ENCODE peak calls at places on chromosomes 11 and 22, in nine cellular contexts. Y is lower lobe of right lung, F is A549, M is tibial nerve, O is astrocyte of the spinal cord, I is fibroblast of lung, A is sigmoid colon, L is AG09309, K is OCI-LY7. N is an unnamed sample.

GRCh38 chr11:64921384-64921783 is 3.1 kb upstream of the PPP2R5B start:
- DNase-seq in Y (no peak), F (no peak), M (no peak), O (no peak), I (no peak), A (peak), L (no peak), K (no peak), N (no peak)

GRCh38 chr11:125167292-125167953 is 2.9 kb downstream of the PKNOX2 start:
- DNase-seq in Y (no peak), F (no peak), M (no peak), O (peak), I (peak), A (peak), L (no peak), K (no peak), N (peak)

GRCh38 chr11:45025716-45026492 is 75.2 kb upstream of the TP53I11 start:
- DNase-seq in Y (no peak), F (no peak), M (no peak), O (no peak), I (peak), A (peak), L (no peak), K (peak), N (peak)

GRCh38 chr11:58866788-58867187 is 22.3 kb upstream of the GLYATL2 start:
- DNase-seq in Y (no peak), F (no peak), M (no peak), O (no peak), I (peak), A (no peak), L (no peak), K (no peak), N (no peak)

GRCh38 chr11:69308531-69308930 is 14.6 kb downstream of the MYEOV start:
- DNase-seq in Y (no peak), F (no peak), M (no peak), O (no peak), I (no peak), A (peak), L (no peak), K (no peak), N (no peak)

GRCh38 chr22:39144101-39144815 is 8.2 kb downstream of the CBX7 start:
- DNase-seq in Y (peak), F (no peak), M (no peak), O (peak), I (peak), A (peak), L (peak), K (peak), N (no peak)

GRCh38 chr22:38144025-38144405 is 33.5 kb upstream of the BAIAP2L2 start:
- DNase-seq in Y (no peak), F (peak), M (no peak), O (no peak), I (no peak), A (no peak), L (no peak), K (no peak), N (no peak)

GRCh38 chr11:34790620-34791019 is 125.6 kb downstream of the APIP start:
- DNase-seq in Y (no peak), F (no peak), M (no peak), O (no peak), I (no peak), A (no peak), L (no peak), K (no peak), N (no peak)

GRCh38 chr11:92536895-92537294 is 312.3 kb downstream of the FAT3 start:
- DNase-seq in Y (no peak), F (no peak), M (no peak), O (no peak), I (no peak), A (no peak), L (no peak), K (no peak), N (no peak)

GRCh38 chr11:26569646-26570045 is 2.4 kb downstream of the MUC15 start:
- DNase-seq in Y (no peak), F (no peak), M (no peak), O (no peak), I (no peak), A (no peak), L (no peak), K (no peak), N (no peak)

GRCh38 chr11:117814766-117815261 is 9.7 kb downstream of the FXYD2 start:
- DNase-seq in Y (peak), F (peak), M (peak), O (peak), I (peak), A (peak), L (no peak), K (peak), N (peak)

GRCh38 chr11:30392221-30392784 is 69.4 kb downstream of the ARL14EP start:
- DNase-seq in Y (no peak), F (no peak), M (no peak), O (peak), I (peak), A (no peak), L (no peak), K (no peak), N (no peak)

GRCh38 chr11:78050964-78051831 is 12.5 kb upstream of the THRSP start:
- DNase-seq in Y (no peak), F (no peak), M (no peak), O (peak), I (peak), A (no peak), L (peak), K (no peak), N (no peak)

GRCh38 chr11:108669261-108669660 is 4.4 kb downstream of the DDX10 start:
- DNase-seq in Y (no peak), F (no peak), M (no peak), O (no peak), I (no peak), A (no peak), L (no peak), K (no peak), N (no peak)

GRCh38 chr11:70158757-70159389 is 44.2 kb upstream of the FADD start:
- DNase-seq in Y (no peak), F (no peak), M (no peak), O (no peak), I (no peak), A (no peak), L (no peak), K (no peak), N (no peak)

GRCh38 chr11:11776714-11777113 is 65.1 kb upstream of the USP47 start:
- DNase-seq in Y (no peak), F (no peak), M (no peak), O (no peak), I (no peak), A (no peak), L (no peak), K (no peak), N (no peak)

GRCh38 chr22:36433318-36434231 is 45.8 kb upstream of the MYH9 start:
- DNase-seq in Y (peak), F (no peak), M (no peak), O (no peak), I (peak), A (no peak), L (no peak), K (no peak), N (no peak)

GRCh38 chr22:17820879-17821439 is 46.7 kb upstream of the BID start:
- DNase-seq in Y (no peak), F (no peak), M (no peak), O (no peak), I (no peak), A (no peak), L (no peak), K (peak), N (no peak)

GRCh38 chr11:47127213-47127612 is 49.5 kb downstream of the ARFGAP2 start:
- DNase-seq in Y (no peak), F (no peak), M (no peak), O (no peak), I (no peak), A (no peak), L (no peak), K (no peak), N (no peak)

GRCh38 chr11:29183301-29183700 is 833.5 kb downstream of the KCNA4 start:
- DNase-seq in Y (no peak), F (no peak), M (no peak), O (no peak), I (peak), A (no peak), L (no peak), K (no peak), N (no peak)

GRCh38 chr22:32413715-32414114 is 1.7 kb upstream of the RTCB start:
- DNase-seq in Y (no peak), F (peak), M (no peak), O (peak), I (peak), A (no peak), L (no peak), K (peak), N (no peak)

GRCh38 chr11:61923166-61924015 is 6.0 kb upstream of the RAB3IL1 start:
- DNase-seq in Y (no peak), F (no peak), M (peak), O (peak), I (peak), A (peak), L (no peak), K (no peak), N (peak)

GRCh38 chr22:45235101-45235777 is 5.5 kb downstream of the KIAA0930 start:
- DNase-seq in Y (peak), F (no peak), M (no peak), O (no peak), I (no peak), A (no peak), L (no peak), K (peak), N (no peak)

GRCh38 chr11:65213322-65214211 is 31.8 kb downstream of the CAPN1 start:
- DNase-seq in Y (no peak), F (no peak), M (no peak), O (no peak), I (peak), A (no peak), L (no peak), K (no peak), N (no peak)

GRCh38 chr22:27965547-27965946 is 46.5 kb upstream of the PITPNB start:
- DNase-seq in Y (no peak), F (peak), M (no peak), O (no peak), I (no peak), A (no peak), L (no peak), K (no peak), N (no peak)

GRCh38 chr22:45804986-45805325 is 133.3 kb downstream of the ATXN10 start:
- DNase-seq in Y (no peak), F (peak), M (no peak), O (peak), I (peak), A (no peak), L (peak), K (no peak), N (no peak)

DNA sequence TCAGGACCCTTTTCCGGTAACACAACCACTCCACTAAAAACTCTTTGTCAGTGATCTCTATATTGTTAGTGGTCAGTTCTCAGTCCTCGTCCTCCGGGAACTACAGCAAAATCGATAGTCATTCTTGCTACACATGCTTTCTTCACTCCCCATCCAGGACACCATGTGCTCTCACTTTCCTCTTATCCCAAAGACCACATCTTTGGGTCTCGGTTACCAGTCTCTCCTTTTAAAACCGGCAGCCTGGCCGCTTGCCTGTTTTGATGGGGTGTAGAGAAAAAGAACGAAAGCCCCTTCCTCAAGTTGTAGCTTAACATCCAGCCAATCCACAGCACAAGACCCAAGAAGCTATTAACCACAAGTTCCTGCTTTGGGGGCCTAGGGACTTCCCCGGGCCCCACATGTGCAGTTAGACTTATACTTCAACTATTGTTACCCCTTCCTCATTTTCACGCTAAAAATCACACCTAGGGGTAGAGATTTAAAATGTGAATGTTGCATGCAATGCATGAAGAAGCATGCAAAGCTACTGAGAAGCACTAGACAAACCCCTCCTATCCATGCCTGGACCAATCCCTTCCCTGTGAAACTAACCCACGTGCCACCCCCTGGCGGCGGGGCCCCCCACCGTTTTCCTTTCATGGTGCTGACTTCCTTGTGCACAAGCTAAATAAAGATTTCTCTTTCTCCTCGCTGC is 1.5 kb upstream of the TOLLIP start:
- DNase-seq in Y (no peak), F (no peak), M (no peak), O (no peak), I (no peak), A (no peak), L (no peak), K (peak), N (no peak)
- H3K4me3 ChIP-seq in Y (peak), F (no peak), M (no peak), O (no peak), I (no peak), A (no peak), L (no peak), K (peak), N (peak)

GRCh38 chr22:26534166-26534855 is 22.0 kb upstream of the TFIP11 start:
- DNase-seq in Y (no peak), F (no peak), M (no peak), O (no peak), I (no peak), A (no peak), L (no peak), K (peak), N (no peak)

GRCh38 chr22:26536056-26536761 is 23.9 kb upstream of the TFIP11 start:
- DNase-seq in Y (no peak), F (no peak), M (no peak), O (no peak), I (no peak), A (no peak), L (no peak), K (peak), N (no peak)

GRCh38 chr22:26536762-26537134 is 24.5 kb upstream of the TFIP11 start:
- DNase-seq in Y (no peak), F (no peak), M (no peak), O (no peak), I (no peak), A (no peak), L (no peak), K (no peak), N (no peak)

GRCh38 chr22:26535499-26535898 is 23.2 kb upstream of the TFIP11 start:
- DNase-seq in Y (no peak), F (no peak), M (no peak), O (no peak), I (no peak), A (no peak), L (no peak), K (peak), N (no peak)

DNA sequence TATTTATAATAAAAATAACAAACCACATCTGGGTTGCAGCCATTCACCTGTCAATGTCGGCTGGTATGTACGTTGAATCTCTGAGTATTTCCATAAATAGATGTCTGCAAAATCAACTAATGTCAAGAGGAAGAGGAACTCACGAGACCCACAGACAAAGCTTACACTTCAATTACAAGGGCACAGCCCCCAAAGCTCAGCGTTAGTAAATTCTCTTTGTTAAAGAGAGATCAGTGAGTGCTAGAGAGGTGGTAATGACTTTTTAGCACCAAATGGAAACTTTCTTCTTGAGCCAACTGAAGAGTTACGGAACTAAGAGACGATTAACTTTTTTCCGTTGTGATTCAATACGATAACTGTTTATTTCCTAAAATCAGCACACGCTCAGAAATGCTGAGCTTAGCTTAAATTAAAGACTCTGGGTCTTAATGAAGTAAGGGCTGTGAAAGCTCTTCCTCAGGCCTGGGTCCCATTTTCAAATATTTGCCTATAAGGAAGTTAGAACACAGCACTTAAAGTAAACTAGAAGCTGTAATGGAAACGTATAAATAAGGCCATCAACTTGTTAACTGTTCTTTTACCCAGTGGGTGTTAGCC is 22.7 kb upstream of the TFIP11 start:
- DNase-seq in Y (no peak), F (no peak), M (no peak), O (no peak), I (no peak), A (no peak), L (no peak), K (peak), N (no peak)
- H3K4me3 ChIP-seq in Y (no peak), F (no peak), M (no peak), O (no peak), I (no peak), A (no peak), L (no peak), K (peak), N (no peak)

GRCh38 chr11:68011046-68011943 is 1.2 kb downstream of the ALDH3B1 start:
- DNase-seq in Y (no peak), F (no peak), M (no peak), O (no peak), I (peak), A (no peak), L (no peak), K (no peak), N (no peak)
- H3K4me3 ChIP-seq in Y (peak), F (peak), M (peak), O (peak), I (peak), A (peak), L (peak), K (no peak), N (peak)

GRCh38 chr11:103532133-103532788 is 423.0 kb downstream of the DYNC2H1 start:
- DNase-seq in Y (no peak), F (peak), M (no peak), O (peak), I (peak), A (no peak), L (peak), K (no peak), N (no peak)
- H3K4me3 ChIP-seq in Y (no peak), F (no peak), M (no peak), O (no peak), I (no peak), A (no peak), L (no peak), K (no peak), N (no peak)

N was measured in ascending aorta.